ENCODE peak calls at places on chromosome 14, in four cellular contexts. B is cardiac muscle cell, N is natural killer cell, O is pancreas. S is an unnamed sample.

GRCh38 chr14:57486767-57487379 is 6.8 kb downstream of the CCDC198 start:
- DNase-seq in O (no peak), B (peak; percentile 58), N (no peak), S (no peak)

GRCh38 chr14:31286456-31287293 is 79.1 kb upstream of the HECTD1 start:
- DNase-seq in O (no peak), N (no peak), B (peak; percentile 33), S (no peak)

GRCh38 chr14:94750371-94750770 is 19.5 kb downstream of the GSC start:
- DNase-seq in B (no peak), O (no peak), N (no peak), S (no peak)

GRCh38 chr14:86346818-86347384 is 817.0 kb downstream of the FLRT2 start:
- DNase-seq in B (no peak), N (no peak), O (no peak), S (no peak)

GRCh38 chr14:80764921-80765507 is 176.5 kb downstream of the CEP128 start:
- DNase-seq in B (no peak), O (no peak), N (no peak), S (no peak)

GRCh38 chr14:51520087-51520486 is 131.6 kb upstream of the FRMD6 start:
- DNase-seq in B (no peak), O (no peak), N (no peak), S (no peak)

GRCh38 chr14:93970589-93970966 is 5.8 kb downstream of the ASB2 start:
- DNase-seq in O (peak; percentile 70), N (peak; percentile 64), B (no peak), S (peak; percentile 85)

GRCh38 chr14:101004176-101004575 is 100.7 kb upstream of the RTL1 start:
- DNase-seq in N (no peak), O (no peak), B (no peak), S (no peak)

GRCh38 chr14:65959563-65960024 is 526.6 kb upstream of the CCDC196 start:
- DNase-seq in N (no peak), B (no peak), O (no peak), S (no peak)

GRCh38 chr14:71675126-71675901 is 256.9 kb upstream of the RGS6 start:
- DNase-seq in N (no peak), B (peak; percentile 13), O (no peak), S (no peak)

GRCh38 chr14:78319826-78320635 is 149.9 kb downstream of the NRXN3 start:
- DNase-seq in B (peak; percentile 2), N (no peak), O (no peak), S (no peak)

GRCh38 chr14:100408350-100409015 is 85.3 kb downstream of the SLC25A47 start:
- DNase-seq in O (no peak), B (no peak), N (no peak), S (peak; percentile 89)

GRCh38 chr14:33646692-33647260 is 304.1 kb downstream of the EGLN3 start:
- DNase-seq in O (no peak), N (no peak), B (no peak), S (no peak)

GRCh38 chr14:104287301-104288009 is 149.1 kb downstream of the KIF26A start:
- DNase-seq in N (no peak), O (peak; percentile 43), B (no peak), S (peak; percentile 32)

GRCh38 chr14:33404054-33404453 is 465.4 kb downstream of the NPAS3 start:
- DNase-seq in N (no peak), O (no peak), B (no peak), S (no peak)

GRCh38 chr14:29215853-29216252 is 449.3 kb downstream of the FOXG1 start:
- DNase-seq in B (no peak), N (no peak), O (no peak), S (no peak)

GRCh38 chr14:65002586-65003210 is 16.0 kb downstream of the FNTB start:
- DNase-seq in B (no peak), O (no peak), N (no peak), S (no peak)

GRCh38 chr14:103736546-103737431 is 21.2 kb downstream of the ZFYVE21 start:
- DNase-seq in O (peak; percentile 21), N (no peak), B (no peak), S (no peak)

GRCh38 chr14:89841855-89842254 is 112.7 kb downstream of the EFCAB11 start:
- DNase-seq in O (no peak), B (no peak), N (no peak), S (no peak)
- TF ChIP-seq CTCF in O (no peak), B (no peak), N (no peak), S (no peak)

GRCh38 chr14:25411933-25412757 is 362.2 kb upstream of the STXBP6 start:
- DNase-seq in N (no peak), B (no peak), O (no peak), S (no peak)

GRCh38 chr14:25406818-25407217 is 356.9 kb upstream of the STXBP6 start:
- DNase-seq in N (no peak), B (peak; percentile 79), O (no peak), S (no peak)
- TF ChIP-seq CTCF in N (peak; percentile 39), B (peak; percentile 33), O (peak; percentile 25), S (peak; percentile 58)

GRCh38 chr14:55624913-55625312 is 44.9 kb downstream of the KTN1 start:
- DNase-seq in B (no peak), N (no peak), O (no peak), S (no peak)
- TF ChIP-seq CTCF in B (no peak), N (no peak), O (no peak), S (no peak)

GRCh38 chr14:23353433-23353780 is 720 bp upstream of the SLC22A17 start:
- DNase-seq in B (no peak), N (no peak), O (no peak), S (no peak)

GRCh38 chr14:23351681-23352505 is 794 bp downstream of the SLC22A17 start:
- DNase-seq in B (peak; percentile 46), O (no peak), N (no peak), S (no peak)

GRCh38 chr14:23354990-23355389 is 2.3 kb upstream of the SLC22A17 start:
- DNase-seq in N (no peak), B (no peak), O (no peak), S (no peak)

GRCh38 chr14:23356036-23356435 is 3.3 kb upstream of the SLC22A17 start:
- DNase-seq in N (no peak), B (no peak), O (no peak), S (no peak)

GRCh38 chr14:23352506-23353432 is at the start of gene SLC22A17:
- DNase-seq in O (peak; percentile 84), N (no peak), B (peak; percentile 91), S (no peak)
- TF ChIP-seq CTCF in O (no peak), N (no peak), B (no peak), S (no peak)

DNA sequence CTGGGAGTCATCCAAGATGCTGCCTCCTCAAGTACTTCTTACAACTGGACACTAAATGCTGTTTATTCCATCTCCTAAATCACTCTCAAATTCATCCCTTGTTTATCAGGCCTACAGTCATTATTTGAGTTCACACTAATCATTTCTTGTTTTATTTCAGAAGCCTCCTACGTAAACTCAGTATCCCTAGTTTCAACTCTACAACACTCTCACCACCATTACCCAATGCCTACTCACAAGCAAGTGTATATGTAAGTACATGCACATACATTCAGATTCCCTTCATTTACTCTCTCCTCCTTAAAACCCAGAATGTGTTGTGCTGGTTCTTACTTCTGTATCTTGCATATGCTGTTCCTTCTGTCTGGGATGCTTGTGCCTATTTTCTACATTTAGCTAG is 43.0 kb downstream of the DDHD1 start:
- DNase-seq in B (no peak), N (no peak), O (no peak), S (no peak)
- TF ChIP-seq CTCF in B (no peak), N (no peak), O (no peak), S (no peak)

DNA sequence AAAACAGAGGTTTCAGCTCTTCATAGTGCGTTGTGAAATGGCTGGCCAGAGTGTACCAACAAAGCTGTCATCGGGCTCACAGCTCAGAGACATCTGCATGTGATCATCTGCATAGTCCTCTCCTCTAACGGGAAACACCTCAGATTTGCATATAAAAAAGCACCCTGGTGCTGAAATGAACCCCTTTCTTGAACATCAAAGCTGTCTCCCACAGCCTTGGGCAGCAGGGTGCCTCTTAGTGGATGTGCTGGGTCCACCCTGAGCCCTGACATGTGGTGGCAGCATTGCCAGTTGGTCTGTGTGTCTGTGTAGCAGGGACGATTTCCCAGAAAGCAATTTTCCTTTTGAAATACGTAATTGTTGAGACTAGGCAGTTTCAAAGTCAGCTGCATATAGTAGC is 14.3 kb upstream of the PAPLN start:
- DNase-seq in O (no peak), B (no peak), N (no peak), S (no peak)
- TF ChIP-seq CTCF in O (no peak), B (no peak), N (no peak), S (no peak)

DNA sequence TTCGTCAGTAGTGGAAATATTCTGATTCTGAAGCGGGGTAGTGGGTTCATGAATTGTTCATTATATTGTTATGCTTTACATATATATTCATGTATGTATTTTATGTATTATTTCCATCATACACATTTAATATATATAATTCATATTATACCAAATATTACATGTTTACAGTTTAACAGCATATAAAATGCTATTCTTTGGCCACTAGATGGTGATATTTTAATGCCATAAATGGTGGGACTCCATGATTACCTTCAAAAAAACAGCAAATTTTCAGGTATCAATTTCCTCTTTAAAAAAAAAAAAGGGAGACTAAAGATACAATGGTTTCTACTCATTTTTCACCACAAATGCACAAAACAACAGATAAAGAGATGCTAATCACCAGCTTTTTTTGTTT is 41.0 kb downstream of the BDKRB1 start:
- DNase-seq in N (no peak), O (no peak), B (no peak), S (no peak)
- TF ChIP-seq CTCF in N (peak; percentile 57), O (peak; percentile 43), B (peak; percentile 49), S (peak; percentile 69)

GRCh38 chr14:96889091-96889490 is 91.9 kb downstream of the VRK1 start:
- DNase-seq in B (no peak), O (no peak), N (no peak), S (no peak)

GRCh38 chr14:96893966-96894622 is 96.9 kb downstream of the VRK1 start:
- DNase-seq in N (no peak), O (no peak), B (no peak), S (no peak)

GRCh38 chr14:96888593-96888992 is 91.4 kb downstream of the VRK1 start:
- DNase-seq in B (peak; percentile 66), O (no peak), N (no peak), S (no peak)

DNA sequence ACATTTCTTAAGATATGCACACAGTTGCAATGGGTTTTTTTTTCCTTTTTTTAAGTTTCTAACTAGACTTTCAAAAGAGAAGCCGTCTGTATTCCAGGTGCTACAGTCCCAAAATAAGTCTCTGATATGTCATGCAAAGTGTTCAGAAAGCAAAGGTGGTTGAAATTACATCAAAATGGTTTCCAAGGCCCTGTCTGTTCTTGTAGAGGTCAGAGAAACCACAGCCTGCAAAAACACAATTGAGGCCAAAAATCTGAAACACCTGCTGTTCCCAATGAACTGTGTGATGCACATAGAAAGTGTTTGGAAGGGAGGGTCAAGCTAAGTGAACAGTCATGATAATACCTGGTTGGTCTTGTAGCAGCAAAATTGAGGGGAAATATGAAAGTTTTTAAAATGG is 91.0 kb downstream of the VRK1 start:
- DNase-seq in O (no peak), N (no peak), B (no peak), S (no peak)
- TF ChIP-seq CTCF in O (no peak), N (no peak), B (no peak), S (no peak)

GRCh38 chr14:67674139-67674479 is 323 bp downstream of the VTI1B start:
- DNase-seq in N (peak; percentile 46), B (peak; percentile 91), O (peak; percentile 85), S (peak; percentile 66)
- TF ChIP-seq CTCF in N (no peak), B (peak; percentile 32), O (no peak), S (peak; percentile 21)

GRCh38 chr14:20606190-20606901 is 15.2 kb upstream of the RNASE12 start:
- DNase-seq in O (no peak), B (peak; percentile 72), N (no peak), S (no peak)
- TF ChIP-seq CTCF in O (no peak), B (peak; percentile 81), N (no peak), S (peak; percentile 13)